ENCODE peak calls at places on chromosome 14, in five cellular contexts. X, D, A, L and O are unnamed samples.

GRCh38 chr14:97280526-97280925 is 483.3 kb downstream of the VRK1 start:
- DNase-seq in X (no peak), D (no peak), A (no peak), L (no peak), O (no peak)

GRCh38 chr14:102986810-102987579 is 64.5 kb downstream of the AMN start:
- DNase-seq in X (peak), D (no peak), A (no peak), L (no peak), O (no peak)

GRCh38 chr14:63295231-63295685 is 23.5 kb downstream of the GPHB5 start:
- DNase-seq in X (no peak), D (no peak), A (no peak), L (no peak), O (no peak)

GRCh38 chr14:90642239-90642717 is 174.0 kb downstream of the TTC7B start:
- DNase-seq in X (peak), D (no peak), A (no peak), L (no peak), O (no peak)

GRCh38 chr14:90553921-90554336 is 157.1 kb downstream of the CALM1 start:
- DNase-seq in X (no peak), D (no peak), A (no peak), L (no peak), O (no peak)

GRCh38 chr14:78251308-78251707 is 81.1 kb downstream of the NRXN3 start:
- DNase-seq in X (no peak), D (no peak), A (no peak), L (no peak), O (no peak)

GRCh38 chr14:31025335-31026075 is at the start of gene AP4S1:
- DNase-seq in X (peak), D (peak), A (peak), L (no peak), O (peak)

GRCh38 chr14:103932791-103933490 is 4.7 kb downstream of the TDRD9 start:
- DNase-seq in X (no peak), D (no peak), A (no peak), L (no peak), O (no peak)

GRCh38 chr14:74853581-74853980 is 22.4 kb downstream of the PROX2 start:
- DNase-seq in X (no peak), D (no peak), A (no peak), L (no peak), O (no peak)

GRCh38 chr14:53441789-53442188 is 288.7 kb upstream of the DDHD1 start:
- DNase-seq in X (peak), D (no peak), A (no peak), L (no peak), O (no peak)

GRCh38 chr14:61736751-61737150 is 25.5 kb upstream of the SNAPC1 start:
- DNase-seq in X (no peak), D (no peak), A (no peak), L (no peak), O (no peak)

GRCh38 chr14:38199768-38200167 is 7.9 kb upstream of the SSTR1 start:
- DNase-seq in X (no peak), D (no peak), A (no peak), L (no peak), O (no peak)

GRCh38 chr14:76348898-76349297 is 27.0 kb upstream of the ESRRB start:
- DNase-seq in X (no peak), D (peak), A (no peak), L (no peak), O (no peak)

GRCh38 chr14:106681161-106681955 is 1155.0 kb downstream of the TMEM121 start:
- DNase-seq in X (no peak), D (no peak), A (no peak), L (no peak), O (no peak)

GRCh38 chr14:64337901-64338615 is 43.9 kb upstream of the ESR2 start:
- DNase-seq in X (peak), D (peak), A (peak), L (no peak), O (peak)

GRCh38 chr14:90554341-90554740 is 157.5 kb downstream of the CALM1 start:
- DNase-seq in X (no peak), D (no peak), A (no peak), L (no peak), O (no peak)

GRCh38 chr14:22865424-22866215 is 5.9 kb upstream of the LRP10 start:
- DNase-seq in X (no peak), D (peak), A (peak), L (no peak), O (peak)

GRCh38 chr14:23364164-23364571 is 804 bp downstream of the EFS start:
- DNase-seq in X (no peak), D (peak), A (peak), L (no peak), O (no peak)

GRCh38 chr14:104547310-104547997 is 32.1 kb upstream of the C14orf180 start:
- DNase-seq in X (no peak), D (peak), A (no peak), L (no peak), O (no peak)

GRCh38 chr14:51269634-51270033 is 29.6 kb downstream of the TMX1 start:
- DNase-seq in X (no peak), D (no peak), A (no peak), L (no peak), O (no peak)

GRCh38 chr14:104673481-104673880 is 15.9 kb upstream of the INF2 start:
- DNase-seq in X (no peak), D (no peak), A (no peak), L (no peak), O (no peak)

GRCh38 chr14:49623941-49624806 is 3.6 kb downstream of the MGAT2 start:
- DNase-seq in X (no peak), D (no peak), A (no peak), L (no peak), O (no peak)

GRCh38 chr14:78595797-78596196 is 425.6 kb downstream of the NRXN3 start:
- DNase-seq in X (no peak), D (peak), A (no peak), L (no peak), O (no peak)

GRCh38 chr14:90087433-90087832 is 25.6 kb downstream of the KCNK13 start:
- DNase-seq in X (peak), D (no peak), A (no peak), L (no peak), O (no peak)

GRCh38 chr14:51922624-51923023 is 62.2 kb downstream of the GNG2 start:
- DNase-seq in X (no peak), D (no peak), A (no peak), L (no peak), O (no peak)

GRCh38 chr14:95296595-95297365 is 22.9 kb downstream of the CLMN start:
- DNase-seq in X (no peak), D (no peak), A (no peak), L (no peak), O (no peak)

GRCh38 chr14:85660243-85660922 is 130.4 kb downstream of the FLRT2 start:
- DNase-seq in X (no peak), D (no peak), A (no peak), L (no peak), O (no peak)

GRCh38 chr14:70753518-70753953 is 55.8 kb downstream of the MAP3K9 start:
- DNase-seq in X (peak), D (no peak), A (no peak), L (no peak), O (no peak)

GRCh38 chr14:54567224-54567633 is 301 bp downstream of the SAMD4A start:
- DNase-seq in X (no peak), D (peak), A (peak), L (no peak), O (peak)

GRCh38 chr14:76917158-76917596 is 91.0 kb downstream of the LRRC74A start:
- DNase-seq in X (peak), D (peak), A (peak), L (no peak), O (peak)

GRCh38 chr14:86799244-86799647 is 1193.7 kb downstream of the GALC start:
- DNase-seq in X (peak), D (no peak), A (no peak), L (no peak), O (no peak)

GRCh38 chr14:72758420-72758819 is 135.5 kb downstream of the DPF3 start:
- DNase-seq in X (no peak), D (no peak), A (no peak), L (no peak), O (no peak)

GRCh38 chr14:77654001-77654431 is 37.6 kb upstream of the SPTLC2 start:
- DNase-seq in X (no peak), D (no peak), A (no peak), L (no peak), O (no peak)

GRCh38 chr14:54394596-54394995 is 2.2 kb upstream of the CDKN3 start:
- DNase-seq in X (no peak), D (no peak), A (no peak), L (no peak), O (no peak)

GRCh38 chr14:81310606-81311005 is 89.5 kb downstream of the STON2 start:
- DNase-seq in X (no peak), D (no peak), A (no peak), L (no peak), O (no peak)

GRCh38 chr14:75880512-75880911 is 101.3 kb downstream of the TGFB3 start:
- DNase-seq in X (no peak), D (no peak), A (no peak), L (no peak), O (no peak)

GRCh38 chr14:73661872-73662271 is 17.1 kb downstream of the DNAL1 start:
- DNase-seq in X (no peak), D (no peak), A (no peak), L (no peak), O (no peak)

GRCh38 chr14:24430143-24430681 is 458 bp downstream of the KHNYN start:
- DNase-seq in X (peak), D (peak), A (no peak), L (no peak), O (peak)

GRCh38 chr14:71529855-71530254 is 402.4 kb upstream of the RGS6 start:
- DNase-seq in X (no peak), D (no peak), A (no peak), L (no peak), O (no peak)

GRCh38 chr14:99268776-99269510 is 3.1 kb downstream of the BCL11B start:
- DNase-seq in X (no peak), D (no peak), A (no peak), L (no peak), O (no peak)

GRCh38 chr14:99264691-99265090 is 7.3 kb downstream of the BCL11B start:
- DNase-seq in X (no peak), D (no peak), A (no peak), L (no peak), O (no peak)

GRCh38 chr14:99265571-99265970 is 6.4 kb downstream of the BCL11B start:
- DNase-seq in X (no peak), D (no peak), A (no peak), L (no peak), O (no peak)

GRCh38 chr14:99267871-99268775 is 3.9 kb downstream of the BCL11B start:
- DNase-seq in X (no peak), D (no peak), A (no peak), L (no peak), O (no peak)

GRCh38 chr14:99266181-99267178 is 5.5 kb downstream of the BCL11B start:
- DNase-seq in X (peak), D (peak), A (peak), L (no peak), O (peak)
- TF ChIP-seq FOXM1 in X (no peak), D (no peak), A (no peak), L (no peak), O (no peak)

DNA sequence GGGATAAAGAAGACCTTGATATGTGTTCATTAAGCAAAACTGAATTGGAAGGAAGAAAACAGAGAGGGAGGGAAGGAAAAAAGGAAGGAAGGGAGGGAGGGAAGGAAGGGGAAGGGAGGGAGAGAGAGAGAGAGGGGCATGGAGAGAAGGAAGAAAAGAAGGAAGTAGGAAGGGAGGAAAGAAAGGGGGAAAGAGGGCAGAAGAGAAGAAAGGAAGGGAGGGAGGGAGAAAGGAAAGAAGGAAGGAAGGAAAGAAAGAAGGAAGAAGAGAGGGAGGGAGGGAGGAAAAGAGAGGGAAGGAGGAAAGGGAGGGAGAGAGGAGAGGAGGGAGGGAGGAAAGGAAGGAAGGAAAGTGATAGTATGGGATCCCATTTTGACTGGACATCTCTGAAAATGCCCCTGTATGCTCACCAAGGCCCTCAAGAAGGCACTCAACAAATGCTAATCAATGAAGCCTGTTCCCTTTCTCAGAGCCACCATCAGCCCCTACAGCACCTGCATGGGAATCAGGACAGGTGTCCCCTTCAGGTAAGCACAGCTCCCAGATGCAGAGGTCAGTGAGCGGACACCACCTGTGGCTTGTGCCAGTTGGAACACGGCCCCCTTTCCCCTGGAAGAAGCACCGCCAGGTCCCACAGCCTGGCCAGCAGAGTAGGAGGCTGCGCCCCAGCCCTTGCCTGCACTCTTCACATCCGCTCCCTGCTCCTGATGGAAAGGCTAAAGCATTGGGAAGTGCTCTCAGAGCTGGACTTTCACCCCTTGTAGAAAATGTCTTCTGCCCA is 161.4 kb upstream of the DIO3 start:
- DNase-seq in X (no peak), D (no peak), A (no peak), L (no peak), O (no peak)
- TF ChIP-seq FOXM1 in X (no peak), D (no peak), A (no peak), L (no peak), O (no peak)

GRCh38 chr14:32256606-32257005 is 53.5 kb upstream of the RNU6-8 start:
- DNase-seq in X (no peak), D (no peak), A (no peak), L (no peak), O (no peak)
- TF ChIP-seq FOXM1 in X (no peak), D (no peak), A (no peak), L (no peak), O (no peak)

DNA sequence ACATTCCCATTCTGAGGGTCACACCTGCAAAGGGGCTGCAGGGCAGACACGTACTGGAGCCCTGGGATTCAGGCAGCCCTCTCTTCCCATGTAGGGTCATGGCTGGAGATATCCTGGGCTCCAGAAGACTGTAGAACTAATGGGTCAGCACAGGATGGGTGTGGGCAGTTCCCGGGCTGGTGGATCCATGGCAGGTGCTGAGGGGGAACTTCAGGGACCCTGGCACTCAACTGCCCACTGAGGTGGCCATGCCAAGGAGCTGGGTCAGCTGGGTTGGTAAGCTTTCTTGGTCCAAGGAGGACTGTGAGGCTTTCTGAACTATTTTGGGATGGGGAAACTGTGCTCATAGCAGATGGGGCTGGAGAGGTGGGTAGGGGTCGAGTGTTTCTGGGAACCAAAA is 183.4 kb upstream of the RTL1 start:
- DNase-seq in X (no peak), D (no peak), A (no peak), L (no peak), O (no peak)
- TF ChIP-seq FOXM1 in X (no peak), D (no peak), A (no peak), L (no peak), O (no peak)

GRCh38 chr14:36518586-36519430 is 1.2 kb downstream of the NKX2-1 start:
- DNase-seq in X (no peak), D (peak), A (no peak), L (no peak), O (no peak)

GRCh38 chr14:36521598-36522345 is 1.7 kb upstream of the NKX2-1 start:
- DNase-seq in X (no peak), D (no peak), A (no peak), L (no peak), O (no peak)

GRCh38 chr14:36520601-36521525 is 831 bp upstream of the NKX2-1 start:
- DNase-seq in X (peak), D (peak), A (peak), L (no peak), O (peak)

GRCh38 chr14:36518031-36518585 is 1.9 kb downstream of the NKX2-1 start:
- DNase-seq in X (no peak), D (peak), A (no peak), L (no peak), O (no peak)

DNA sequence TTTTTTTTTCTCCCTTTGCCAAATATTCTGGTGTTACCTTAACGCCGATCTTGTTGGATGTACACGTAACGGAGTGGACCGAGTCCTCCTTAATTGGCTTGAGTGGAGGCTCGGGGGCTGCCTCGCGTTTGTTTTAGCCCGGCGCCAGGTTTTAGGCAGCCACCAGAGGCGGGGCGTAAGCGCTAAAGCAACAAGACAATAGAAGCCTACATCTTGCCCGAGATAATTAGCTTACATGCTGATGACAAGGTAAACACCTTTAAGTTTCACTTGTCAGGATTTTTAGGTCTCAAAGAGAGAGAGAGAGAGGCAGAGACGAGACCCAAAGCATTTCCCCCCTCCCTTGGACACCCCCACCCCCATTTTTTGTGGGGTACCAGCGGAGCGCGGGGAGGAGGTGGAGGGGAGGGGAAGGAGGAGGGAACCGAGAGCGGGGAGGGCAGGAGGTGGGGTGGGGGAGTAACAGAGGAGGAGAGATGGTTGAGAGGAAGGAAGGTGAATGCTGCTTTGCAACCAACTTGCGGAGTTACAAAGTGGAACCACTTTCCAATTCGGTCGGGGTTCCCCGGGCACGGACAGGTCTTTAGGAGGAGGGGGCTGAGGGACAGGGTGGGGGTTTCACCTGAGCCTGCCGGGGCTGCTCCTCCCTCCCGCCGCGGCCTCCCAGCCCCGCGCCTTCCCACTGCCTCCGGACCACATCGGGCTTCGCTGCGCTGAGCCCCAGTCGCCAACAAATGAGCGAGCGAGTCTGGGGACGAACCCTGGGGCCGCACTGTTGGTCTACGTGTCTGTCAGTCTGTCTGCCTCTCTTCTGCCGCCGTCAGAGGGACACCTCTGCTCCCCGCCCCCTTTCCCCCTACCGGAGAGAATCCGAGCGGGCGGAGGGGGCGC is at the start of gene NKX2-1:
- DNase-seq in X (no peak), D (peak), A (no peak), L (no peak), O (peak)
- TF ChIP-seq FOXM1 in X (no peak), D (no peak), A (no peak), L (no peak), O (no peak)

GRCh38 chr14:60324837-60325236 is 75.8 kb downstream of the PPM1A start:
- DNase-seq in X (no peak), D (no peak), A (no peak), L (no peak), O (no peak)

GRCh38 chr14:60331201-60332045 is 82.4 kb downstream of the PPM1A start:
- DNase-seq in X (peak), D (peak), A (peak), L (peak), O (peak)

GRCh38 chr14:60326274-60326673 is 77.3 kb downstream of the PPM1A start:
- DNase-seq in X (no peak), D (no peak), A (no peak), L (no peak), O (no peak)

GRCh38 chr14:60328588-60328987 is 79.6 kb downstream of the PPM1A start:
- DNase-seq in X (no peak), D (peak), A (no peak), L (no peak), O (no peak)

GRCh38 chr14:60327447-60328331 is 78.7 kb downstream of the PPM1A start:
- DNase-seq in X (no peak), D (peak), A (no peak), L (peak), O (peak)
- TF ChIP-seq FOXM1 in X (no peak), D (no peak), A (no peak), L (peak), O (no peak)

GRCh38 chr14:69610020-69610858 is 1.2 kb upstream of the SUSD6 start:
- DNase-seq in X (no peak), D (no peak), A (no peak), L (no peak), O (no peak)

GRCh38 chr14:69612014-69612758 is 790 bp downstream of the SUSD6 start:
- DNase-seq in X (no peak), D (peak), A (no peak), L (no peak), O (peak)

GRCh38 chr14:69611264-69612013 is at the start of gene SUSD6:
- DNase-seq in X (peak), D (peak), A (peak), L (no peak), O (peak)

GRCh38 chr14:69612759-69613145 is 1.4 kb downstream of the SUSD6 start:
- DNase-seq in X (no peak), D (no peak), A (no peak), L (no peak), O (no peak)

GRCh38 chr14:69610859-69611263 is 535 bp upstream of the SUSD6 start:
- DNase-seq in X (no peak), D (peak), A (no peak), L (no peak), O (no peak)
- TF ChIP-seq FOXM1 in X (no peak), D (no peak), A (no peak), L (no peak), O (no peak)

GRCh38 chr14:55581011-55581806 is 1.2 kb downstream of the KTN1 start:
- DNase-seq in X (peak), D (peak), A (peak), L (no peak), O (peak)
- TF ChIP-seq FOXM1 in X (no peak), D (no peak), A (no peak), L (no peak), O (no peak)

GRCh38 chr14:100547633-100548294 is 39.5 kb downstream of the BEGAIN start:
- DNase-seq in X (no peak), D (no peak), A (no peak), L (no peak), O (no peak)
- TF ChIP-seq FOXM1 in X (no peak), D (no peak), A (no peak), L (no peak), O (no peak)

GRCh38 chr14:34030864-34031263 is 80.0 kb upstream of the EGLN3 start:
- DNase-seq in X (no peak), D (peak), A (no peak), L (no peak), O (no peak)
- TF ChIP-seq FOXM1 in X (no peak), D (no peak), A (no peak), L (no peak), O (no peak)